ENCODE peak calls at places on chromosomes 2 and 18, in five cellular contexts. One of them, this sample, is unnamed.
A peak's percentile ranks its signal among the peaks of the same experiment; 100 is the strongest.

GRCh38 chr2:45813003-45813601 is 161.6 kb downstream of the PRKCE start:
- DNase-seq in right atrium auricular region: no peak
- DNase-seq in BE2C: peak; percentile 87
- DNase-seq in right lobe of liver: no peak
- DNase-seq in OCI-LY7: no peak
- DNase-seq in this sample: peak; percentile 32

GRCh38 chr2:193793914-193794313 is 1599.2 kb upstream of the TMEFF2 start:
- DNase-seq in right atrium auricular region: no peak
- DNase-seq in BE2C: no peak
- DNase-seq in right lobe of liver: no peak
- DNase-seq in OCI-LY7: no peak
- DNase-seq in this sample: no peak

GRCh38 chr2:27150639-27151230 is 1.9 kb downstream of the TCF23 start:
- DNase-seq in right atrium auricular region: no peak
- DNase-seq in BE2C: no peak
- DNase-seq in right lobe of liver: no peak
- DNase-seq in OCI-LY7: no peak
- DNase-seq in this sample: no peak

GRCh38 chr2:113328043-113328442 is 49.3 kb upstream of the PAX8 start:
- DNase-seq in right atrium auricular region: no peak
- DNase-seq in BE2C: no peak
- DNase-seq in right lobe of liver: no peak
- DNase-seq in OCI-LY7: no peak
- DNase-seq in this sample: no peak

GRCh38 chr18:34821669-34822210 is 111.6 kb downstream of the DTNA start:
- DNase-seq in right atrium auricular region: no peak
- DNase-seq in BE2C: no peak
- DNase-seq in right lobe of liver: no peak
- DNase-seq in OCI-LY7: no peak
- DNase-seq in this sample: no peak

GRCh38 chr2:34307636-34308035 is 708.5 kb upstream of the FAM98A start:
- DNase-seq in right atrium auricular region: no peak
- DNase-seq in BE2C: no peak
- DNase-seq in right lobe of liver: no peak
- DNase-seq in OCI-LY7: no peak
- DNase-seq in this sample: no peak

GRCh38 chr2:175743020-175743419 is 259.0 kb downstream of the LNPK start:
- DNase-seq in right atrium auricular region: no peak
- DNase-seq in BE2C: no peak
- DNase-seq in right lobe of liver: no peak
- DNase-seq in OCI-LY7: no peak
- DNase-seq in this sample: no peak

GRCh38 chr2:57022496-57022895 is 838.7 kb downstream of the CCDC85A start:
- DNase-seq in right atrium auricular region: no peak
- DNase-seq in BE2C: no peak
- DNase-seq in right lobe of liver: no peak
- DNase-seq in OCI-LY7: no peak
- DNase-seq in this sample: no peak

GRCh38 chr2:233122541-233122940 is 62.4 kb downstream of the INPP5D start:
- DNase-seq in right atrium auricular region: no peak
- DNase-seq in BE2C: no peak
- DNase-seq in right lobe of liver: no peak
- DNase-seq in OCI-LY7: no peak
- DNase-seq in this sample: no peak

GRCh38 chr18:75405341-75405740 is 22.2 kb downstream of the SMIM21 start:
- DNase-seq in right atrium auricular region: no peak
- DNase-seq in BE2C: no peak
- DNase-seq in right lobe of liver: no peak
- DNase-seq in OCI-LY7: no peak
- DNase-seq in this sample: no peak

GRCh38 chr2:172398444-172398843 is 28.9 kb upstream of the ITGA6 start:
- DNase-seq in right atrium auricular region: no peak
- DNase-seq in BE2C: no peak
- DNase-seq in right lobe of liver: no peak
- DNase-seq in OCI-LY7: no peak
- DNase-seq in this sample: no peak

GRCh38 chr2:226673314-226673723 is 126.3 kb downstream of the IRS1 start:
- DNase-seq in right atrium auricular region: no peak
- DNase-seq in BE2C: peak; percentile 15
- DNase-seq in right lobe of liver: no peak
- DNase-seq in OCI-LY7: no peak
- DNase-seq in this sample: peak; percentile 41

GRCh38 chr2:161243873-161244272 is 64.4 kb upstream of the PSMD14 start:
- DNase-seq in right atrium auricular region: no peak
- DNase-seq in BE2C: no peak
- DNase-seq in right lobe of liver: no peak
- DNase-seq in OCI-LY7: peak; percentile 40
- DNase-seq in this sample: no peak

GRCh38 chr18:76460482-76460881 is 34.6 kb downstream of the ZNF516 start:
- DNase-seq in right atrium auricular region: peak; percentile 28
- DNase-seq in BE2C: no peak
- DNase-seq in right lobe of liver: no peak
- DNase-seq in OCI-LY7: no peak
- DNase-seq in this sample: no peak

GRCh38 chr2:46500801-46501200 is 21.4 kb downstream of the TMEM247 start:
- DNase-seq in right atrium auricular region: peak; percentile 46
- DNase-seq in BE2C: no peak
- DNase-seq in right lobe of liver: no peak
- DNase-seq in OCI-LY7: no peak
- DNase-seq in this sample: no peak

GRCh38 chr18:51622676-51623075 is 425.2 kb upstream of the MEX3C start:
- DNase-seq in right atrium auricular region: no peak
- DNase-seq in BE2C: peak; percentile 34
- DNase-seq in right lobe of liver: no peak
- DNase-seq in OCI-LY7: no peak
- DNase-seq in this sample: no peak

GRCh38 chr18:51624311-51624710 is 426.8 kb upstream of the MEX3C start:
- DNase-seq in right atrium auricular region: no peak
- DNase-seq in BE2C: no peak
- DNase-seq in right lobe of liver: no peak
- DNase-seq in OCI-LY7: no peak
- DNase-seq in this sample: no peak

GRCh38 chr18:51623653-51624052 is 426.2 kb upstream of the MEX3C start:
- DNase-seq in right atrium auricular region: no peak
- DNase-seq in BE2C: no peak
- DNase-seq in right lobe of liver: no peak
- DNase-seq in OCI-LY7: no peak
- DNase-seq in this sample: no peak

GRCh38 chr18:51619283-51619682 is 421.8 kb upstream of the MEX3C start:
- DNase-seq in right atrium auricular region: no peak
- DNase-seq in BE2C: no peak
- DNase-seq in right lobe of liver: no peak
- DNase-seq in OCI-LY7: no peak
- DNase-seq in this sample: no peak

DNA sequence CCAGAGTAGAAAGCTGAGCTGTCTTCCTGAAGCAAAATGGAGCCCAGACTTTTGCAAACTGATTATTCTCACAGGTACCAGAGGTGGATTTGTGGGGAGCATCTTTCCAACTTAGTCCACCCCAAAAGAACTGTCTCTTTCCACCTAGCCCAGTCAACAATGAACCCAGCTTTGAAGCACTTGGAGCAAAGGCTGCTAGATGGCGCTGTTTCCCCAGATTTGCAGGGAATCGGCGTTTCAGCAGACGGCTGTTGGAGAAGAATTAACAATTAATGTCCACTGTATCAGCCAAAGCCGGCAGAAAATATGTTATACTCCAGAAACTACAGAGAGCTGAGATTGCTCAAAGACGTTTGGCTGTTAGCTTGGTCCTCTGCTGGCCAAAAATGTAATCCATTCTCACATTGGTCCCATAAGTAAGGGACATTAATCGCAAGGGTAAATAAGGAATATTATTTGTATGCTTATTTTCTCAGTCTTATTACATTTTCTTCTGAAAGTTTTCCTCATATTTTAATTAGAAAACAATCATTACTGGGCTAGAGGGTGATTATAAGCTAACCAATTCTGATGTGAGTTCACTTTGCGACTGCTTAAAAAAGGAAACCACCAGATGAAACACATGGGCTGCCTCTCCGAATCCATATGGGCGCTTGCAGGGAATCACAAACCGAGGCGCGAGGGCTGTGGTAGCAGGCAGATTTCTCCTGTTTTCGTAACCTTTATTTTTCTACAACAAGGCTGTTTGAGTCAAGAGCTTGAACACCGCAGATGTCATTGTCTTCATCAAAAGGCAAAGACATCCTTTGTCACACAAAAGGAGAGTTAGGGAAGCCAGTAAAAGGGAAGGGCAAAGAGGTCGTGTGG is 423.9 kb upstream of the MEX3C start:
- DNase-seq in right atrium auricular region: no peak
- DNase-seq in BE2C: peak; percentile 56
- DNase-seq in right lobe of liver: peak; percentile 34
- DNase-seq in OCI-LY7: peak; percentile 18
- DNase-seq in this sample: no peak
- H3K4me1 ChIP-seq in right atrium auricular region: no peaks in the 10 kb centered on the region
- H3K4me1 ChIP-seq in BE2C: no peaks in the 10 kb centered on the region
- H3K4me1 ChIP-seq in right lobe of liver: no peaks in the 10 kb centered on the region
- H3K4me1 ChIP-seq in OCI-LY7: no peaks in the 10 kb centered on the region
- H3K4me1 ChIP-seq in this sample: no peaks in the 10 kb centered on the region

DNA sequence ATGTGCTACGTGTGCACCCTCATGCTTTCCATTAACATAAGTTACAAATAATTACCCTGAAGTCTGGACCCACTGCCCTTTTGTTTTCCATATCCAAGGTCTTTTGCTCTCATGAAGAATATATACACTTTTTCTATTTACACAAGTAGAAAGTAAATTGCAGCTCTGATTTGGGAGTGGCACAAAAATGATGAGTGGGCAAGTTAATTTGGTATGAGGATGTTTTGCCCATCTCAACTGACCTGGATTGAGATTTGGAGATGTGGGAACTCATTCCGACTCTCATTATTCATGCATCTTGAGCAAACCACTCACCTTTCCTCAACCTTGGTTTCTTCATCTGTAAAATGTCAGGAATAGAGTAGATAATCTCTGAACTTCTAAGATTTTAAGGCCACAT is 53.6 kb upstream of the TMEM17 start:
- DNase-seq in right atrium auricular region: no peak
- DNase-seq in BE2C: no peak
- DNase-seq in right lobe of liver: no peak
- DNase-seq in OCI-LY7: no peak
- DNase-seq in this sample: no peak
- H3K4me1 ChIP-seq in right atrium auricular region: no peaks in the 10 kb centered on the region
- H3K4me1 ChIP-seq in BE2C: no peaks in the 10 kb centered on the region
- H3K4me1 ChIP-seq in right lobe of liver: no peaks in the 10 kb centered on the region
- H3K4me1 ChIP-seq in OCI-LY7: no peaks in the 10 kb centered on the region
- H3K4me1 ChIP-seq in this sample: no peaks in the 10 kb centered on the region

DNA sequence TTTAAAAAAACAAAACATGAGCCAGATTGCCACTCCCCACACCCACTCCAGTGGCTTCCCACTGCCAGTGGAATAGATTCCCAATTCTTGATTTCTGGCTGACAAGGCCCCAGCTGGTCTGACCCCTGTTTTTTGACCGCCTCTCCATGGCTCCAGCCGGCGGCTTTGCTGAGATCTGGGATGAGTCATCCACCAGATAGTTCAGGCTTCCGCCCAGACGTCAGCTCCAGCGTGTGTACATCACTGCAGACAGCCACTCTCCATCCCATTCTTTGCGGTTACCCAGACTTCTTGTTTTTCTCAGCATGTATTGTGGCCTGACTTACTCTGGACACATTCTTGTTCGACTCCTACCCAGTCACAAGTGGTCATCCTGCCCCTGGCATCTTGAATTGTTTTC is 227.9 kb downstream of the GBX2 start:
- DNase-seq in right atrium auricular region: peak; percentile 68
- DNase-seq in BE2C: peak; percentile 88
- DNase-seq in right lobe of liver: no peak
- DNase-seq in OCI-LY7: no peak
- DNase-seq in this sample: no peak
- H3K4me1 ChIP-seq in right atrium auricular region: no peaks in the 10 kb centered on the region
- H3K4me1 ChIP-seq in BE2C: peaks cover 22% of the 10 kb centered on the region
- H3K4me1 ChIP-seq in right lobe of liver: no peaks in the 10 kb centered on the region
- H3K4me1 ChIP-seq in OCI-LY7: no peaks in the 10 kb centered on the region
- H3K4me1 ChIP-seq in this sample: no peaks in the 10 kb centered on the region

GRCh38 chr2:73033142-73033765 is 38.3 kb downstream of the SFXN5 start:
- DNase-seq in right atrium auricular region: no peak
- DNase-seq in BE2C: no peak
- DNase-seq in right lobe of liver: no peak
- DNase-seq in OCI-LY7: no peak
- DNase-seq in this sample: no peak

GRCh38 chr2:73033766-73034381 is 37.6 kb downstream of the SFXN5 start:
- DNase-seq in right atrium auricular region: no peak
- DNase-seq in BE2C: no peak
- DNase-seq in right lobe of liver: peak; percentile 70
- DNase-seq in OCI-LY7: no peak
- DNase-seq in this sample: no peak

GRCh38 chr2:73032702-73033097 is 38.8 kb downstream of the SFXN5 start:
- DNase-seq in right atrium auricular region: no peak
- DNase-seq in BE2C: no peak
- DNase-seq in right lobe of liver: no peak
- DNase-seq in OCI-LY7: no peak
- DNase-seq in this sample: no peak

GRCh38 chr2:73031095-73031678 is 40.3 kb downstream of the SFXN5 start:
- DNase-seq in right atrium auricular region: peak; percentile 28
- DNase-seq in BE2C: no peak
- DNase-seq in right lobe of liver: no peak
- DNase-seq in OCI-LY7: no peak
- DNase-seq in this sample: no peak

GRCh38 chr2:73031725-73032701 is 39.5 kb downstream of the SFXN5 start:
- DNase-seq in right atrium auricular region: peak; percentile 36
- DNase-seq in BE2C: no peak
- DNase-seq in right lobe of liver: peak; percentile 74
- DNase-seq in OCI-LY7: no peak
- DNase-seq in this sample: no peak
- H3K4me1 ChIP-seq in right atrium auricular region: no peaks in the 10 kb centered on the region
- H3K4me1 ChIP-seq in BE2C: no peaks in the 10 kb centered on the region
- H3K4me1 ChIP-seq in right lobe of liver: peaks cover 3% of the 10 kb centered on the region
- H3K4me1 ChIP-seq in OCI-LY7: no peaks in the 10 kb centered on the region
- H3K4me1 ChIP-seq in this sample: no peaks in the 10 kb centered on the region

GRCh38 chr2:79985145-79985544 is 319.4 kb downstream of the LRRTM1 start:
- DNase-seq in right atrium auricular region: no peak
- DNase-seq in BE2C: no peak
- DNase-seq in right lobe of liver: no peak
- DNase-seq in OCI-LY7: no peak
- DNase-seq in this sample: no peak
- H3K4me1 ChIP-seq in right atrium auricular region: no peaks in the 10 kb centered on the region
- H3K4me1 ChIP-seq in BE2C: no peaks in the 10 kb centered on the region
- H3K4me1 ChIP-seq in right lobe of liver: no peaks in the 10 kb centered on the region
- H3K4me1 ChIP-seq in OCI-LY7: no peaks in the 10 kb centered on the region
- H3K4me1 ChIP-seq in this sample: no peaks in the 10 kb centered on the region

GRCh38 chr2:157836531-157836930 is 39.6 kb downstream of the ACVR1 start:
- DNase-seq in right atrium auricular region: no peak
- DNase-seq in BE2C: no peak
- DNase-seq in right lobe of liver: no peak
- DNase-seq in OCI-LY7: no peak
- DNase-seq in this sample: no peak
- H3K4me1 ChIP-seq in right atrium auricular region: no peaks in the 10 kb centered on the region
- H3K4me1 ChIP-seq in BE2C: peaks cover 8% of the 10 kb centered on the region
- H3K4me1 ChIP-seq in right lobe of liver: peaks cover 7% of the 10 kb centered on the region
- H3K4me1 ChIP-seq in OCI-LY7: no peaks in the 10 kb centered on the region
- H3K4me1 ChIP-seq in this sample: peaks cover 75% of the 10 kb centered on the region

This sample was measured in psoas muscle.